ENCODE peak calls at places on chromosomes 4 and X, in five cellular contexts. One of them, this sample, is unnamed.

GRCh38 chrX:18994713-18995112 is 10.8 kb upstream of the PHKA2 start:
- DNase-seq in iPS DF 6.9: no peak
- DNase-seq in CD8-positive, alpha-beta T cell: no peak
- DNase-seq in pancreas: no peak
- DNase-seq in left ventricle myocardium inferior: no peak
- DNase-seq in this sample: no peak

GRCh38 chrX:276588-277171 is 4.5 kb upstream of the PLCXD1 start:
- DNase-seq in iPS DF 6.9: no peak
- DNase-seq in CD8-positive, alpha-beta T cell: no peak
- DNase-seq in left ventricle myocardium inferior: no peak
- DNase-seq in pancreas: peak; percentile 38
- DNase-seq in this sample: peak; percentile 71

GRCh38 chrX:136754641-136755040 is 26.1 kb downstream of the ARHGEF6 start:
- DNase-seq in iPS DF 6.9: no peak
- DNase-seq in left ventricle myocardium inferior: peak; percentile 52
- DNase-seq in CD8-positive, alpha-beta T cell: peak; percentile 39
- DNase-seq in pancreas: no peak
- DNase-seq in this sample: peak; percentile 64

GRCh38 chrX:12961191-12961718 is 13.7 kb upstream of the TMSB4X start:
- DNase-seq in left ventricle myocardium inferior: no peak
- DNase-seq in pancreas: no peak
- DNase-seq in iPS DF 6.9: no peak
- DNase-seq in CD8-positive, alpha-beta T cell: no peak
- DNase-seq in this sample: no peak

GRCh38 chr4:124288706-124289486 is 423.6 kb downstream of the ANKRD50 start:
- DNase-seq in CD8-positive, alpha-beta T cell: no peak
- DNase-seq in iPS DF 6.9: no peak
- DNase-seq in pancreas: no peak
- DNase-seq in left ventricle myocardium inferior: no peak
- DNase-seq in this sample: no peak

GRCh38 chr4:169620846-169621228 is 459 bp downstream of the CLCN3 start:
- DNase-seq in left ventricle myocardium inferior: no peak
- DNase-seq in iPS DF 6.9: no peak
- DNase-seq in CD8-positive, alpha-beta T cell: peak; percentile 30
- DNase-seq in pancreas: peak; percentile 47
- DNase-seq in this sample: no peak

GRCh38 chr4:139523076-139523475 is 32.9 kb downstream of the SETD7 start:
- DNase-seq in pancreas: no peak
- DNase-seq in iPS DF 6.9: no peak
- DNase-seq in CD8-positive, alpha-beta T cell: no peak
- DNase-seq in left ventricle myocardium inferior: peak; percentile 29
- DNase-seq in this sample: no peak

GRCh38 chr4:4640692-4641091 is 98.8 kb upstream of the STX18 start:
- DNase-seq in CD8-positive, alpha-beta T cell: no peak
- DNase-seq in pancreas: no peak
- DNase-seq in left ventricle myocardium inferior: no peak
- DNase-seq in iPS DF 6.9: no peak
- DNase-seq in this sample: no peak

GRCh38 chr4:36812153-36812552 is 432.4 kb upstream of the NWD2 start:
- DNase-seq in CD8-positive, alpha-beta T cell: no peak
- DNase-seq in left ventricle myocardium inferior: no peak
- DNase-seq in iPS DF 6.9: no peak
- DNase-seq in pancreas: no peak
- DNase-seq in this sample: no peak

GRCh38 chr4:45438047-45438446 is 685.8 kb downstream of the GABRG1 start:
- DNase-seq in iPS DF 6.9: no peak
- DNase-seq in left ventricle myocardium inferior: no peak
- DNase-seq in pancreas: no peak
- DNase-seq in CD8-positive, alpha-beta T cell: no peak
- DNase-seq in this sample: no peak

GRCh38 chr4:16582526-16582925 is 315.9 kb downstream of the LDB2 start:
- DNase-seq in pancreas: no peak
- DNase-seq in CD8-positive, alpha-beta T cell: no peak
- DNase-seq in left ventricle myocardium inferior: no peak
- DNase-seq in iPS DF 6.9: peak; percentile 25
- DNase-seq in this sample: no peak

GRCh38 chrX:153333271-153333670 is 682 bp upstream of the ZNF275 start:
- DNase-seq in pancreas: no peak
- DNase-seq in iPS DF 6.9: no peak
- DNase-seq in left ventricle myocardium inferior: no peak
- DNase-seq in CD8-positive, alpha-beta T cell: no peak
- DNase-seq in this sample: no peak

GRCh38 chr4:102405706-102406510 is 60.6 kb upstream of the SLC39A8 start:
- DNase-seq in pancreas: no peak
- DNase-seq in CD8-positive, alpha-beta T cell: no peak
- DNase-seq in left ventricle myocardium inferior: no peak
- DNase-seq in iPS DF 6.9: no peak
- DNase-seq in this sample: no peak

GRCh38 chrX:35380808-35381700 is 417.1 kb upstream of the MAGEB16 start:
- DNase-seq in left ventricle myocardium inferior: no peak
- DNase-seq in pancreas: no peak
- DNase-seq in CD8-positive, alpha-beta T cell: no peak
- DNase-seq in iPS DF 6.9: no peak
- DNase-seq in this sample: no peak

GRCh38 chr4:76206222-76206942 is 7.2 kb downstream of the SCARB2 start:
- DNase-seq in left ventricle myocardium inferior: no peak
- DNase-seq in iPS DF 6.9: no peak
- DNase-seq in pancreas: no peak
- DNase-seq in CD8-positive, alpha-beta T cell: no peak
- DNase-seq in this sample: no peak

GRCh38 chr4:83417566-83417965 is 38.1 kb downstream of the HELQ start:
- DNase-seq in CD8-positive, alpha-beta T cell: no peak
- DNase-seq in left ventricle myocardium inferior: no peak
- DNase-seq in pancreas: no peak
- DNase-seq in iPS DF 6.9: no peak
- DNase-seq in this sample: no peak

GRCh38 chr4:37762294-37763163 is 64.0 kb upstream of the PGM2 start:
- DNase-seq in iPS DF 6.9: peak; percentile 16
- DNase-seq in CD8-positive, alpha-beta T cell: no peak
- DNase-seq in pancreas: no peak
- DNase-seq in left ventricle myocardium inferior: no peak
- DNase-seq in this sample: no peak

GRCh38 chr4:146661368-146661767 is 22.7 kb downstream of the POU4F2 start:
- DNase-seq in iPS DF 6.9: no peak
- DNase-seq in left ventricle myocardium inferior: no peak
- DNase-seq in pancreas: no peak
- DNase-seq in CD8-positive, alpha-beta T cell: no peak
- DNase-seq in this sample: no peak

GRCh38 chr4:42489095-42489494 is 91.8 kb downstream of the SHISA3 start:
- DNase-seq in left ventricle myocardium inferior: no peak
- DNase-seq in iPS DF 6.9: no peak
- DNase-seq in pancreas: no peak
- DNase-seq in CD8-positive, alpha-beta T cell: no peak
- DNase-seq in this sample: no peak

GRCh38 chrX:110341189-110342035 is 17.2 kb upstream of the RTL9 start:
- DNase-seq in left ventricle myocardium inferior: no peak
- DNase-seq in CD8-positive, alpha-beta T cell: no peak
- DNase-seq in pancreas: no peak
- DNase-seq in iPS DF 6.9: no peak
- DNase-seq in this sample: no peak

GRCh38 chr4:162727232-162727631 is 439.5 kb downstream of the NAF1 start:
- DNase-seq in left ventricle myocardium inferior: no peak
- DNase-seq in pancreas: no peak
- DNase-seq in iPS DF 6.9: no peak
- DNase-seq in CD8-positive, alpha-beta T cell: no peak
- DNase-seq in this sample: no peak

GRCh38 chr4:27692098-27692679 is 831.5 kb downstream of the STIM2 start:
- DNase-seq in iPS DF 6.9: peak; percentile 22
- DNase-seq in CD8-positive, alpha-beta T cell: no peak
- DNase-seq in pancreas: no peak
- DNase-seq in left ventricle myocardium inferior: no peak
- DNase-seq in this sample: no peak

GRCh38 chrX:112851806-112852205 is 11.2 kb upstream of the AMOT start:
- DNase-seq in left ventricle myocardium inferior: no peak
- DNase-seq in CD8-positive, alpha-beta T cell: no peak
- DNase-seq in pancreas: no peak
- DNase-seq in iPS DF 6.9: no peak
- DNase-seq in this sample: no peak

GRCh38 chr4:108480881-108481280 is 139.5 kb upstream of the RPL34 start:
- DNase-seq in pancreas: no peak
- DNase-seq in CD8-positive, alpha-beta T cell: no peak
- DNase-seq in left ventricle myocardium inferior: no peak
- DNase-seq in iPS DF 6.9: no peak
- DNase-seq in this sample: no peak
- H3K4me1 ChIP-seq in pancreas: no peaks in the 10 kb centered on the region
- H3K4me1 ChIP-seq in CD8-positive, alpha-beta T cell: peaks cover 26% of the 10 kb centered on the region
- H3K4me1 ChIP-seq in left ventricle myocardium inferior: no peaks in the 10 kb centered on the region
- H3K4me1 ChIP-seq in iPS DF 6.9: no peaks in the 10 kb centered on the region
- H3K4me1 ChIP-seq in this sample: no peaks in the 10 kb centered on the region

GRCh38 chr4:54097152-54097551 is 2.8 kb upstream of the GSX2 start:
- DNase-seq in left ventricle myocardium inferior: no peak
- DNase-seq in CD8-positive, alpha-beta T cell: no peak
- DNase-seq in pancreas: no peak
- DNase-seq in iPS DF 6.9: no peak
- DNase-seq in this sample: no peak
- H3K27me3 ChIP-seq in left ventricle myocardium inferior: peaks cover 100% of the 10 kb centered on the region
- H3K27me3 ChIP-seq in CD8-positive, alpha-beta T cell: peaks cover 57% of the 10 kb centered on the region
- H3K27me3 ChIP-seq in pancreas: peaks cover 4% of the 10 kb centered on the region
- H3K27me3 ChIP-seq in iPS DF 6.9: peaks cover 91% of the 10 kb centered on the region
- H3K27me3 ChIP-seq in this sample: peaks cover 100% of the 10 kb centered on the region

GRCh38 chr4:88858752-88859151 is 161.1 kb upstream of the NAP1L5 start:
- DNase-seq in iPS DF 6.9: no peak
- DNase-seq in CD8-positive, alpha-beta T cell: no peak
- DNase-seq in pancreas: no peak
- DNase-seq in left ventricle myocardium inferior: no peak
- DNase-seq in this sample: no peak
- H3K4me1 ChIP-seq in iPS DF 6.9: no peaks in the 10 kb centered on the region
- H3K4me1 ChIP-seq in CD8-positive, alpha-beta T cell: no peaks in the 10 kb centered on the region
- H3K4me1 ChIP-seq in pancreas: no peaks in the 10 kb centered on the region
- H3K4me1 ChIP-seq in left ventricle myocardium inferior: no peaks in the 10 kb centered on the region
- H3K4me1 ChIP-seq in this sample: peaks cover 16% of the 10 kb centered on the region

GRCh38 chrX:125533352-125533751 is 213.7 kb downstream of the TEX13C start:
- DNase-seq in iPS DF 6.9: no peak
- DNase-seq in left ventricle myocardium inferior: no peak
- DNase-seq in CD8-positive, alpha-beta T cell: no peak
- DNase-seq in pancreas: no peak
- DNase-seq in this sample: no peak

DNA sequence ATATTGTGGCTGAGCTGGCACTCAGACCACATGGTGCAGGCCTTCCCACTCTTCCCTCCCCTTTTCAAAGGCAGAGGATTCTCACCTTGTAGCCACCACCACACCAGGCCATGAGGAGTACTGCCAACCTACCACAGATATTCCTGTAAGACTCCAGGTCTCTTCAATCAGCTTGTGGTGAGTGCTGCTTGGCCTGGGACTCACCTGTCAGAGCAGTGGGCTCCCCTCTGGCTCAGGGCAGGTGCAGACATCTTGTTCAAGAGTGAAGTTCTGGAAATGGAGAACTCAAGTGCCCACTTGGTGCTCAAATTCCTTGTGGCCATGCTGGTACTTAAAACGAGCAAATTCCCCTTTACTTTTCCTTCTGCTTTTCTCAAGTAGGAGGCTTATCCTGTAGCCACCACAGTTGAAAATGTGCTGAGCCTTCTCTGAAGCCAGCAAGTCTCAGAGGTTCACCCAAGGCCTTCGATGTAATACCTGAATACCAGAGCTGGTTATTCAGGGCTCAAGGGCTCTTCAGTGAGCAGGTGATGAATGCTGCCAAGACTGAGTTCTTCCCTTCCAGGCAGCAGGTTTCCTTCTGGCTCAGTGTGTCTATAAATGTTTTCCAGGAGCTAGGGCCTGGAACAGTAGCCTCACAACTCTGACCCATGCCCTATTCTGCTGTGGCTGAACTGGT is 212.9 kb downstream of the TEX13C start:
- DNase-seq in pancreas: no peak
- DNase-seq in iPS DF 6.9: no peak
- DNase-seq in CD8-positive, alpha-beta T cell: no peak
- DNase-seq in left ventricle myocardium inferior: no peak
- DNase-seq in this sample: no peak
- H3K27me3 ChIP-seq in pancreas: no peaks in the 10 kb centered on the region
- H3K27me3 ChIP-seq in iPS DF 6.9: no peaks in the 10 kb centered on the region
- H3K27me3 ChIP-seq in CD8-positive, alpha-beta T cell: no peaks in the 10 kb centered on the region
- H3K27me3 ChIP-seq in left ventricle myocardium inferior: no peaks in the 10 kb centered on the region
- H3K27me3 ChIP-seq in this sample: no peaks in the 10 kb centered on the region

GRCh38 chr4:8275511-8275910 is 6.0 kb downstream of the HTRA3 start:
- DNase-seq in left ventricle myocardium inferior: peak; percentile 10
- DNase-seq in CD8-positive, alpha-beta T cell: no peak
- DNase-seq in iPS DF 6.9: no peak
- DNase-seq in pancreas: no peak
- DNase-seq in this sample: no peak

GRCh38 chr4:8278421-8279287 is 9.1 kb downstream of the HTRA3 start:
- DNase-seq in iPS DF 6.9: no peak
- DNase-seq in left ventricle myocardium inferior: peak; percentile 38
- DNase-seq in pancreas: no peak
- DNase-seq in CD8-positive, alpha-beta T cell: no peak
- DNase-seq in this sample: peak; percentile 85

GRCh38 chr4:8276358-8277240 is 7.0 kb downstream of the HTRA3 start:
- DNase-seq in left ventricle myocardium inferior: peak; percentile 78
- DNase-seq in CD8-positive, alpha-beta T cell: no peak
- DNase-seq in pancreas: no peak
- DNase-seq in iPS DF 6.9: no peak
- DNase-seq in this sample: peak; percentile 87

GRCh38 chr4:8278009-8278395 is 8.4 kb downstream of the HTRA3 start:
- DNase-seq in left ventricle myocardium inferior: peak; percentile 18
- DNase-seq in CD8-positive, alpha-beta T cell: no peak
- DNase-seq in iPS DF 6.9: no peak
- DNase-seq in pancreas: no peak
- DNase-seq in this sample: peak; percentile 79

DNA sequence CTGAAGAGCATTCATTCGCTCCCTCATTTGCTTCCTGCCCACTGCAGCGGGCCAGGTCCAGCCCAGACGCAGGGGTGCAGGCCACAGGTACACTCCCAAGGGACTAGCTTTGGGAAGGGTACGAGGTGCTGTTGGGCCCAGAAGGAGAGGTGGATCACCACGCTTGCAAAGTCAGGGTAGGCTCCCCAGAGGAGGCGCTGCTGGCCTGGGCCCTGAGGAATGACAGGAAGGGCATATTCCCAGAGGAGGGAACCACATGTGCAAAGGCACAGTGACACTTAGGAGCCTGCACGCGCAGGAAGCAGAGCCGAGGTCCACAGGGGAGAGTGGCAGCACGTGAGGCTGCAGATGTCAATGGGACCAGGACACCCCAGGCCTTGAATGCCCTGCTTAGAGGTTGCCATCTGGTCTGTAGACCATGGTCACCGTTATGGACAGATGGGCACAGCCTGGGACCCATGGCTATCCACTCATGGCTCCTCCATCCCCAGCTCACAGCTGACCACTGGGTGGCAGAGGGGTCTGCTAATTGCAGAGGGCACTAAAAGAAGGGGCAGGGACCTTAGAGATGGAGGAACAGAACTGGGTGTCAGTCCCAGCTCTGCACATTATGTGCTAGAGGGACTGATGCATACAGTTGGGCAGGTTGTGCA is 7.9 kb downstream of the HTRA3 start:
- DNase-seq in pancreas: no peak
- DNase-seq in left ventricle myocardium inferior: peak; percentile 12
- DNase-seq in CD8-positive, alpha-beta T cell: no peak
- DNase-seq in iPS DF 6.9: no peak
- DNase-seq in this sample: peak; percentile 64
- H3K4me1 ChIP-seq in pancreas: no peaks in the 10 kb centered on the region
- H3K4me1 ChIP-seq in left ventricle myocardium inferior: peaks cover 100% of the 10 kb centered on the region
- H3K4me1 ChIP-seq in CD8-positive, alpha-beta T cell: no peaks in the 10 kb centered on the region
- H3K4me1 ChIP-seq in iPS DF 6.9: no peaks in the 10 kb centered on the region
- H3K4me1 ChIP-seq in this sample: peaks cover 85% of the 10 kb centered on the region

GRCh38 chr4:1004071-1004418 is 7.4 kb upstream of the FGFRL1 start:
- DNase-seq in left ventricle myocardium inferior: no peak
- DNase-seq in CD8-positive, alpha-beta T cell: no peak
- DNase-seq in pancreas: no peak
- DNase-seq in iPS DF 6.9: no peak
- DNase-seq in this sample: no peak
- H3K27me3 ChIP-seq in left ventricle myocardium inferior: peaks cover 96% of the 10 kb centered on the region
- H3K27me3 ChIP-seq in CD8-positive, alpha-beta T cell: peaks cover 29% of the 10 kb centered on the region
- H3K27me3 ChIP-seq in pancreas: no peaks in the 10 kb centered on the region
- H3K27me3 ChIP-seq in iPS DF 6.9: peaks cover 50% of the 10 kb centered on the region
- H3K27me3 ChIP-seq in this sample: peaks cover 45% of the 10 kb centered on the region

This sample was measured in sigmoid colon.